ENCODE peak calls at places on chromosomes 2 and 18, in nine cellular contexts. E, S, N, M, P, T, D, Y and A are unnamed samples.

GRCh38 chr2:157872791-157873190 is 3.3 kb downstream of the ACVR1 start:
- DNase-seq in E (no peak), S (no peak), N (no peak), M (no peak), P (no peak), T (no peak), D (no peak), Y (no peak), A (no peak)

GRCh38 chr2:68715353-68716041 is 19.1 kb upstream of the ARHGAP25 start:
- DNase-seq in E (peak), S (no peak), N (peak), M (peak), P (peak), T (no peak), D (peak), Y (peak), A (peak)

GRCh38 chr18:28541276-28541930 is 364.5 kb upstream of the CDH2 start:
- DNase-seq in E (no peak), S (no peak), N (no peak), M (no peak), P (no peak), T (peak), D (no peak), Y (no peak), A (peak)

GRCh38 chr18:13539050-13539449 is 187.3 kb downstream of the FAM210A start:
- DNase-seq in E (no peak), S (no peak), N (no peak), M (peak), P (no peak), T (no peak), D (no peak), Y (no peak), A (no peak)

GRCh38 chr2:85231242-85231805 is 96.5 kb downstream of the TGOLN2 start:
- DNase-seq in E (no peak), S (no peak), N (no peak), M (no peak), P (no peak), T (no peak), D (no peak), Y (no peak), A (no peak)

GRCh38 chr2:53755022-53755630 is 12.5 kb upstream of the CHAC2 start:
- DNase-seq in E (peak), S (no peak), N (no peak), M (peak), P (no peak), T (peak), D (no peak), Y (peak), A (no peak)

GRCh38 chr2:29071032-29071975 is 3.0 kb downstream of the PCARE start:
- DNase-seq in E (no peak), S (no peak), N (no peak), M (no peak), P (no peak), T (no peak), D (no peak), Y (no peak), A (no peak)

GRCh38 chr2:188787002-188787660 is 187.0 kb upstream of the COL3A1 start:
- DNase-seq in E (peak), S (no peak), N (no peak), M (no peak), P (no peak), T (no peak), D (peak), Y (no peak), A (peak)

GRCh38 chr2:178211460-178211859 is 17.1 kb downstream of the OSBPL6 start:
- DNase-seq in E (no peak), S (no peak), N (no peak), M (no peak), P (no peak), T (no peak), D (no peak), Y (no peak), A (no peak)

GRCh38 chr2:215918901-215919585 is 94.3 kb downstream of the MREG start:
- DNase-seq in E (no peak), S (no peak), N (peak), M (no peak), P (no peak), T (no peak), D (no peak), Y (no peak), A (no peak)

GRCh38 chr2:70132244-70133126 is 45.2 kb downstream of the PCBP1 start:
- DNase-seq in E (peak), S (no peak), N (peak), M (peak), P (no peak), T (peak), D (peak), Y (no peak), A (peak)

GRCh38 chr2:224405412-224405811 is 3.5 kb upstream of the FAM124B start:
- DNase-seq in E (no peak), S (no peak), N (peak), M (no peak), P (no peak), T (no peak), D (no peak), Y (no peak), A (no peak)

GRCh38 chr2:172307800-172308199 is 119.6 kb upstream of the ITGA6 start:
- DNase-seq in E (peak), S (no peak), N (no peak), M (peak), P (no peak), T (peak), D (peak), Y (peak), A (no peak)

GRCh38 chr2:238650536-238650935 is 197.3 kb upstream of the TWIST2 start:
- DNase-seq in E (no peak), S (no peak), N (no peak), M (no peak), P (no peak), T (no peak), D (no peak), Y (no peak), A (no peak)

GRCh38 chr2:99780276-99780675 is 290.5 kb upstream of the REV1 start:
- DNase-seq in E (no peak), S (no peak), N (no peak), M (no peak), P (no peak), T (no peak), D (no peak), Y (no peak), A (no peak)

GRCh38 chr18:48003426-48004349 is 73.2 kb upstream of the SMAD2 start:
- DNase-seq in E (peak), S (no peak), N (no peak), M (peak), P (peak), T (peak), D (peak), Y (peak), A (peak)

GRCh38 chr18:35582899-35583558 is 1.5 kb downstream of the GALNT1 start:
- DNase-seq in E (peak), S (no peak), N (peak), M (no peak), P (no peak), T (no peak), D (peak), Y (peak), A (no peak)

GRCh38 chr18:9101730-9102390 is 639 bp upstream of the NDUFV2 start:
- DNase-seq in E (peak), S (no peak), N (peak), M (peak), P (no peak), T (no peak), D (peak), Y (peak), A (peak)

GRCh38 chr18:9103488-9103887 is 989 bp downstream of the NDUFV2 start:
- DNase-seq in E (peak), S (no peak), N (no peak), M (no peak), P (no peak), T (no peak), D (no peak), Y (no peak), A (peak)

GRCh38 chr18:9104244-9104901 is 1.9 kb downstream of the NDUFV2 start:
- DNase-seq in E (no peak), S (no peak), N (no peak), M (no peak), P (no peak), T (no peak), D (no peak), Y (no peak), A (no peak)

GRCh38 chr18:9100796-9101195 is 1.7 kb upstream of the NDUFV2 start:
- DNase-seq in E (no peak), S (no peak), N (no peak), M (no peak), P (no peak), T (no peak), D (no peak), Y (no peak), A (no peak)

DNA sequence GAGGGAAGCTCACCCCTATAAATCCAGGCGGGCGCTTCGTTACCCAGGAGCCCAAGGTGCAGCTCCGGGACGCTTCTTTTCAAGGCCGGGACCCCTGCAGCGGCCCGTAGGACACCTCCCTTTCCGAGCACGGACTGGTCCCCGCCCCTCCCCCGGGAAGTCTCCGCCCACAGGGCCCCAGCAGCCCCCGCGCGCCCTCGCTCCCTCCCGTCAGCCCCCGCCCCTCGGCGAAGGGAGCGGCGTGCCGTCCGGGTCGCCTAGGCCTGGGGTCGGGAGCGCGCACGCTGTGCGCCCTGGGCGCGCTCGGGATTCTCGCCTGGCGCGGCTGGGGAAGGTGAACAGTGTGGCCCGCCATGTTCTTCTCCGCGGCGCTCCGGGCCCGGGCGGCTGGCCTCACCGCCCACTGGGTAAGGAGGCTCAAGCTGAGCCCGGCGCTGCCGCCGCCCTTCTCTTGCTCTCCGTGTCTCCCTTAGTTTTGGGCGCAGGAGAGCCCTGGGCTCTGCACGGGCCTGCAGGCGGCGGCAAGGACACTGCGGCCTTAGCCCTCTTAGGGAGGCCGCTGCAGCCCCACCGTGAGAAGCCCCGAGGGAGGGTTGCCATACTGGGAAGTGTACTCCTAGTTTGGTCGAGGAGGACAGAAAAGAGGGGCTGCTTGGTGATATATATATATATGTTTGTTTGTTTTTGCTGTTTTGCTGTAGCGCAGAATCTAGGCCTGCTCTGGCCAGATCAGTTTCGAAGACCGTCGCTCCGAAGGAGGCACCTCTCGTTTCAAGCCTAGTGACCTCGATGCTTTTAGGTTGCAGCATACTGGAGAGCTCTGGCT is at the start of gene NDUFV2:
- DNase-seq in E (peak), S (peak), N (peak), M (peak), P (peak), T (peak), D (peak), Y (peak), A (peak)
- TF ChIP-seq CTCF in E (no peak), S (no peak), N (no peak), M (no peak), P (no peak), T (no peak), D (no peak), Y (no peak), A (no peak)

DNA sequence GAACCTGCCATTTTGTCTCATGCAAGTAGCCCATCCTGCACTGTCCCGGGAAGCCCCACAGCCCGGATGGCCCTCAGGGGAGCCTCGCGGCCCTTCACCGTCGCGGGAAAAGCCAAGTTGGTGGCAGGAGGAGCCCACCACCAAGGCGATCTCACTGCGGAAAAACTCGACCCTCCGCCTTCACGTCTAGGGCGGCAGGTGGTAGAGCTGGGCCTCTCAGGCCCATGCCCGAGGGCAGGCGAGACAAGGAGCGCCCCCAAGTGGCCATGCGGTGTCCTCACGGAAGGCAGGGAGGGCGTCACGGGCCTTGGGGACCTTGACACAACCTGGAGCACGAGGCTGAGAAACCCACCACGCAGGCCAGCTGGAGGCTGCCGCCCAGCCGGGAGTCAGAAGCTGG is 34.8 kb upstream of the SKA1 start:
- DNase-seq in E (no peak), S (no peak), N (no peak), M (no peak), P (no peak), T (no peak), D (no peak), Y (no peak), A (no peak)
- TF ChIP-seq CTCF in E (no peak), S (no peak), N (peak), M (no peak), P (no peak), T (no peak), D (no peak), Y (no peak), A (peak)

GRCh38 chr2:214378455-214379103 is 32.3 kb upstream of the VWC2L start:
- DNase-seq in E (no peak), S (no peak), N (no peak), M (no peak), P (no peak), T (no peak), D (no peak), Y (peak), A (no peak)
- TF ChIP-seq CTCF in E (no peak), S (no peak), N (no peak), M (no peak), P (no peak), T (no peak), D (no peak), Y (no peak), A (no peak)

GRCh38 chr2:25065768-25066167 is 23.9 kb downstream of the EFR3B start:
- DNase-seq in E (no peak), S (no peak), N (no peak), M (no peak), P (no peak), T (no peak), D (no peak), Y (no peak), A (no peak)

GRCh38 chr2:25066455-25066854 is 24.6 kb downstream of the EFR3B start:
- DNase-seq in E (no peak), S (no peak), N (no peak), M (no peak), P (no peak), T (no peak), D (no peak), Y (no peak), A (no peak)

GRCh38 chr2:25071962-25072361 is 30.1 kb downstream of the EFR3B start:
- DNase-seq in E (no peak), S (no peak), N (no peak), M (no peak), P (no peak), T (no peak), D (no peak), Y (no peak), A (no peak)

GRCh38 chr2:25063876-25064660 is 22.2 kb downstream of the EFR3B start:
- DNase-seq in E (no peak), S (no peak), N (peak), M (no peak), P (no peak), T (peak), D (peak), Y (no peak), A (no peak)

DNA sequence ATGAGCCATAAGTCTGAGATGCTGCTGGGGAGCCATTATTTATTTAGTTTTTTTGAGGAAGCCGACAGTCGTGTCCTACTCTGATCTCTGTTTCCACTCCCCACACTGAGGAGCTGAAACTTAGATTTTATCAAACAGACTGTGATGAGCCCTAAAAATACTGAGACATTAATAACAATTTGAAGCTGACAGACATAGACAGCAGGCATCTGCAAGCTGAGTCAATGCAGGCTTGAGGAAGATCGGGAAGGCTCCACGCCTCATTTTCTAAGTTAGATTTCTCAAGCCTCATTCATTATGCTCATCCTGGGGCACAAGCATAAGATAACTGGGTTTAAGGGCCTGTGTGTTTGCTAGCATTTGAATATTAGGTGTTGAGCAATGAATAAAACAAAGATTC is 26.3 kb downstream of the EFR3B start:
- DNase-seq in E (no peak), S (no peak), N (no peak), M (no peak), P (no peak), T (no peak), D (no peak), Y (no peak), A (no peak)
- TF ChIP-seq CTCF in E (no peak), S (no peak), N (no peak), M (no peak), P (no peak), T (no peak), D (no peak), Y (no peak), A (no peak)

DNA sequence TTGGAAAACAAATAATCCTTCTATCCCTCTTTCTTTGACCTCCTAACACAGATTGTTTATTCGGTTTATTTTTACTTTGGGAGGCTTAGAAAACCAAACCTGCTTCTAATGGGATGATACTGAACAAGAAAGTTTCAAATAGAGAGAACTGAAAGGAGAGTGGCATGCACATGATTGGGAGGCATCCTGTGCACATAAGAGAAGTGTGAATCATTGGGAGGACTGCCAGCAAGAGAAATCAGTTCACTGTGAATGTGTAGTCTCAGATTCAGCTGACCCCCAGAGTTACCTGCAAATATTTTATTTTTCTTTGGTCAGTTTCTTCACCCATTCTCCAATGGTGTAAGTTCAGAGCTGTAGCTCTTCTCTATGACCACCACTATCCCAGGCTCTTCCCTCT is 1363.2 kb upstream of the ACVR2A start:
- DNase-seq in E (peak), S (no peak), N (no peak), M (no peak), P (no peak), T (no peak), D (peak), Y (no peak), A (no peak)
- TF ChIP-seq CTCF in E (no peak), S (no peak), N (no peak), M (no peak), P (no peak), T (no peak), D (no peak), Y (no peak), A (no peak)

GRCh38 chr2:236309669-236310029 is 45.4 kb upstream of the ASB18 start:
- DNase-seq in E (peak), S (no peak), N (peak), M (no peak), P (no peak), T (no peak), D (peak), Y (peak), A (no peak)
- TF ChIP-seq CTCF in E (no peak), S (peak), N (peak), M (peak), P (peak), T (peak), D (peak), Y (peak), A (peak)

DNA sequence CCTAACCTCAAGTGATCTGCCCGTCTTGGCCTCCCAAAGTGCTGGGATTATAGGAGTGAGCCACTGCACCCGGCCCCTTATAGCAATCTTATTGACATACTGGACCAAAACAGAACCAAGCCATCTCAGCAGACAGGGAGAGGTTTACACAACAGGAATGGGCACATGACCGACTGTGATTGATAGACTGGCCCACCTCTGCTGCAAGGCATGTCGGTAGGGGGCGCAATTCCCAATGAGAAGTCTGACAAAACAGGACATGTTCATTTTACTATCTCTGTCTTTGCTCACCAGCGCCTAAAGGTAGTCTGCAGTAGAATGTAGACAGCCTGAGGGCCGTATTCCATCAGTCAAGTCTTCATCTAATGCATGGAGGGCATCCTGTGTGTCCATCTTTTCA is 2.0 kb downstream of the LYPD6B start:
- DNase-seq in E (no peak), S (no peak), N (peak), M (peak), P (no peak), T (no peak), D (no peak), Y (no peak), A (no peak)
- TF ChIP-seq CTCF in E (no peak), S (peak), N (peak), M (peak), P (peak), T (peak), D (peak), Y (peak), A (peak)

GRCh38 chr2:222613715-222614331 is 42.1 kb downstream of the FARSB start:
- DNase-seq in E (peak), S (no peak), N (peak), M (no peak), P (no peak), T (no peak), D (peak), Y (peak), A (peak)
- TF ChIP-seq CTCF in E (peak), S (peak), N (peak), M (peak), P (peak), T (peak), D (peak), Y (peak), A (peak)

GRCh38 chr2:196431957-196432356 is 207.6 kb upstream of the CCDC150 start:
- DNase-seq in E (no peak), S (no peak), N (no peak), M (no peak), P (no peak), T (no peak), D (no peak), Y (no peak), A (no peak)
- TF ChIP-seq CTCF in E (peak), S (no peak), N (no peak), M (no peak), P (no peak), T (peak), D (peak), Y (peak), A (peak)